ENCODE peak calls at places on chromosomes 2 and 18, in five cellular contexts. V, U, L, M and Q are unnamed samples.
A peak's percentile ranks its signal among the peaks of the same experiment; 100 is the strongest.

GRCh38 chr2:62149708-62150107 is 46.2 kb upstream of the B3GNT2 start:
- DNase-seq in V (peak; percentile 56), U (no peak), L (peak; percentile 95), M (peak; percentile 95), Q (no peak)

GRCh38 chr2:76437564-76437963 is 726.8 kb upstream of the GCFC2 start:
- DNase-seq in V (no peak), U (no peak), L (no peak), M (no peak), Q (no peak)

GRCh38 chr2:239349448-239350135 is 51.2 kb downstream of the HDAC4 start:
- DNase-seq in V (peak; percentile 53), U (no peak), L (no peak), M (no peak), Q (no peak)

GRCh38 chr2:57990118-57990725 is 56.4 kb upstream of the VRK2 start:
- DNase-seq in V (no peak), U (no peak), L (no peak), M (no peak), Q (no peak)

GRCh38 chr18:70553961-70554325 is 265.1 kb downstream of the SOCS6 start:
- DNase-seq in V (no peak), U (no peak), L (no peak), M (no peak), Q (no peak)

GRCh38 chr2:70715161-70715985 is 52.6 kb downstream of the ADD2 start:
- DNase-seq in V (no peak), U (peak; percentile 24), L (no peak), M (no peak), Q (no peak)

GRCh38 chr2:180618570-180618969 is 361.8 kb upstream of the UBE2E3 start:
- DNase-seq in V (no peak), U (no peak), L (peak; percentile 84), M (peak; percentile 72), Q (no peak)

GRCh38 chr2:100757621-100758394 is 62.1 kb upstream of the NPAS2 start:
- DNase-seq in V (no peak), U (no peak), L (peak; percentile 94), M (peak; percentile 91), Q (no peak)

GRCh38 chr18:56575819-56576663 is 62.4 kb downstream of the TXNL1 start:
- DNase-seq in V (peak; percentile 26), U (no peak), L (peak; percentile 82), M (peak; percentile 80), Q (peak; percentile 52)

GRCh38 chr2:179186126-179186525 is 78.5 kb downstream of the SESTD1 start:
- DNase-seq in V (no peak), U (no peak), L (peak; percentile 49), M (peak; percentile 17), Q (no peak)

GRCh38 chr2:224392545-224392944 is 9.4 kb downstream of the FAM124B start:
- DNase-seq in V (no peak), U (no peak), L (no peak), M (no peak), Q (no peak)

GRCh38 chr2:61924895-61925663 is 19.6 kb downstream of the COMMD1 start:
- DNase-seq in V (no peak), U (no peak), L (no peak), M (no peak), Q (no peak)

GRCh38 chr2:37783545-37783944 is 112.1 kb upstream of the CDC42EP3 start:
- DNase-seq in V (no peak), U (no peak), L (no peak), M (no peak), Q (no peak)

GRCh38 chr2:140205093-140205492 is 1424.9 kb upstream of the NXPH2 start:
- DNase-seq in V (no peak), U (no peak), L (no peak), M (no peak), Q (no peak)

GRCh38 chr2:159650574-159650973 is 34.2 kb upstream of the BAZ2B start:
- DNase-seq in V (no peak), U (no peak), L (no peak), M (no peak), Q (no peak)

GRCh38 chr2:45691152-45691551 is 39.7 kb downstream of the PRKCE start:
- DNase-seq in V (no peak), U (no peak), L (no peak), M (no peak), Q (no peak)

GRCh38 chr18:79867666-79868065 is 69.9 kb downstream of the KCNG2 start:
- DNase-seq in V (no peak), U (no peak), L (no peak), M (no peak), Q (no peak)

GRCh38 chr2:43084699-43085091 is 141.7 kb downstream of the ZFP36L2 start:
- DNase-seq in V (no peak), U (no peak), L (peak; percentile 75), M (peak; percentile 82), Q (no peak)

GRCh38 chr18:13823707-13824395 is at the start of gene MC5R:
- DNase-seq in V (peak; percentile 61), U (peak; percentile 76), L (peak; percentile 44), M (peak; percentile 70), Q (no peak)

GRCh38 chr2:19579466-19579865 is 221.0 kb upstream of the OSR1 start:
- DNase-seq in V (no peak), U (no peak), L (no peak), M (peak; percentile 80), Q (no peak)

GRCh38 chr2:68560583-68560982 is 82.8 kb upstream of the PROKR1 start:
- DNase-seq in V (no peak), U (no peak), L (no peak), M (no peak), Q (no peak)

GRCh38 chr2:15943378-15943851 is 3.1 kb downstream of the MYCN start:
- DNase-seq in V (no peak), U (peak; percentile 63), L (no peak), M (no peak), Q (no peak)

GRCh38 chr2:219174146-219174545 is 2.6 kb downstream of the CNPPD1 start:
- DNase-seq in V (no peak), U (no peak), L (no peak), M (no peak), Q (no peak)

GRCh38 chr18:47870605-47871004 is 59.9 kb downstream of the SMAD2 start:
- DNase-seq in V (no peak), U (no peak), L (no peak), M (no peak), Q (no peak)

GRCh38 chr2:221780281-221780688 is 208.2 kb upstream of the EPHA4 start:
- DNase-seq in V (peak; percentile 45), U (no peak), L (peak; percentile 67), M (peak; percentile 33), Q (no peak)

GRCh38 chr2:9554841-9555337 is 741 bp downstream of the ADAM17 start:
- DNase-seq in V (no peak), U (no peak), L (peak; percentile 96), M (peak; percentile 84), Q (peak; percentile 78)

GRCh38 chr2:107325983-107326786 is 440.2 kb upstream of the ST6GAL2 start:
- DNase-seq in V (no peak), U (no peak), L (peak; percentile 83), M (peak; percentile 3), Q (peak; percentile 65)

GRCh38 chr2:239920616-239921365 is 104.4 kb downstream of the NDUFA10 start:
- DNase-seq in V (no peak), U (peak; percentile 15), L (no peak), M (no peak), Q (no peak)

GRCh38 chr2:73897240-73897583 is 4.4 kb downstream of the ACTG2 start:
- DNase-seq in V (no peak), U (no peak), L (no peak), M (no peak), Q (no peak)

GRCh38 chr2:186129767-186130581 is 356.1 kb upstream of the ZC3H15 start:
- DNase-seq in V (no peak), U (no peak), L (peak; percentile 32), M (peak; percentile 76), Q (peak; percentile 34)

GRCh38 chr2:157782057-157782845 is 93.9 kb downstream of the ACVR1 start:
- DNase-seq in V (no peak), U (no peak), L (peak; percentile 28), M (no peak), Q (no peak)
- TF ChIP-seq CTCF in V (no peak), U (peak; percentile 57), L (peak; percentile 43), M (peak; percentile 22), Q (peak; percentile 44)

GRCh38 chr2:177296047-177296446 is 31.5 kb upstream of the NFE2L2 start:
- DNase-seq in V (peak; percentile 30), U (no peak), L (peak; percentile 54), M (peak; percentile 55), Q (no peak)
- TF ChIP-seq CTCF in V (peak; percentile 56), U (peak; percentile 30), L (peak; percentile 35), M (no peak), Q (peak; percentile 23)

GRCh38 chr2:96108578-96109561 is 7.5 kb downstream of the ADRA2B start:
- DNase-seq in V (no peak), U (peak; percentile 64), L (no peak), M (peak; percentile 22), Q (no peak)
- TF ChIP-seq CTCF in V (no peak), U (no peak), L (no peak), M (no peak), Q (no peak)

DNA sequence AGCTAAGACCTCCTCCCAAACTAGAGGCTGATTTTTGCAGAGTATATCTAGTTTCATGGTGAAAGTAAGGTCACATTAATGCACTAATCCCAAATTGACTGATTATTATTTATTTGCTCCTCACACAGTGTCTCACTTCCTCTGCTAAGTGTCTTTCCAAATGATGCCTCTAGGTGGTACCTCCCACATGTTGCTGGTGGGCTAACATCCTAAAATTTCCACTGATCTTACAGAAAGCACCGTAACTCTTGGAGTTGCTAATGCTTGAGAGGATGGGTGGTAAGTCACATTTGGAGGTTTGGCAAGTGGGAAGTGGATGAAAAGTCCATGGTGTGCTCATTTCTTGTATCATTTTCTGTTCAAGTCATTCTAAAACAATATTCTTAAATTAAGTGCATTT is 428.7 kb upstream of the GYPC start:
- DNase-seq in V (no peak), U (no peak), L (no peak), M (no peak), Q (no peak)
- TF ChIP-seq CTCF in V (no peak), U (peak; percentile 62), L (peak; percentile 32), M (no peak), Q (no peak)

GRCh38 chr2:237604960-237605359 is 14.4 kb upstream of the RAB17 start:
- DNase-seq in V (no peak), U (no peak), L (peak; percentile 71), M (peak; percentile 70), Q (no peak)
- TF ChIP-seq CTCF in V (no peak), U (peak; percentile 39), L (peak; percentile 50), M (peak; percentile 28), Q (peak; percentile 27)

DNA sequence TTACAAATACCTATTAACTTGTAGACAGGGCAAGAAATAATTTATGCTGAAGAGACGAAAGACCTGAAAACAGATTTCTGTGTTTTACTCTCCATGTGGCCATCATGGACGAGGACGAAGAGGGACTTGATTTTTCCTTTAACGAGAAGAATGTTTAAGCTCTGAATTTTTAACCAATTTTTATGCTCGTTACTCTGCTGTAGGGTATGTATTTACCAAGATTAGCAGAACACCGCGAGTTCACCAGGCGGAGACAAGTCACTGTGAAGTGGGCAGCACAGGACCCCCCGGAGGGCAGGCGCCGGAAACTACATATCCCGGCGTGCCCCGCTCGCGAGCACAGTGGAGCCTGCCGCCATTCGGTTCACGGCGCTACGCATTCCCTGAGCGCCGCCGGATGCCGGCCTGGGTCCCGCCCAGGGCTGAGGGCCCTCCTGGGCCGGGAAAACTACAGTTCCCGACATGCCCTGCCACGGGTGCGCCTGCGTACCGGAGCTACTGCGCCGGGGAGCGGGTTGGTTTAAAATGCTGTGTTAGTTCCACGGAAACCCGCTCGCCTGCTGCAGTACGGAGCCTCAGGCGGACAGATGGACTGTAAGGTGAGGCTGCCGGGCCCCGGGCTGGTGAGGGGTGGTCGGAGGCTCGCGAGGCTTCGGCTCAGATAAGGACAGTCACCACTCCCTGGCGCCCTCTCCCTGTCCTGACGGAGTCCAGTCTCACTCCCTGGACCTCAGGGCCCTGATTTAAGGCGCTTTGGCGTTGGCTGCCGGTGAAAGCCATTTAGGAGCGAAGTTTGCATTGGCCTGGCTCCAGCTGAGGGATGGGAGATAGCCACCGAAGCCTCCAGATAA is at the start of gene CCDC150:
- DNase-seq in V (peak; percentile 96), U (peak; percentile 97), L (peak; percentile 95), M (peak; percentile 98), Q (peak; percentile 73)
- TF ChIP-seq CTCF in V (no peak), U (peak; percentile 24), L (peak; percentile 27), M (peak; percentile 24), Q (peak; percentile 41)